ENCODE peak calls at places on chromosome 1, in eight cellular contexts. J is breast epithelium, R is body of pancreas, G is ELR, N is NCI-H1417, L is tibial artery, X is GM20000, D is A172. W is an unnamed sample.

GRCh38 chr1:94924967-94925366 is 1.9 kb downstream of the CNN3 start:
- DNase-seq in R (peak; percentile 49), J (no peak), D (peak; percentile 25), L (no peak), N (peak; percentile 49), X (no peak), G (peak; percentile 43), W (no peak)

GRCh38 chr1:218521414-218522169 is 176.5 kb downstream of the TGFB2 start:
- DNase-seq in J (no peak), R (peak; percentile 54), L (peak; percentile 70), X (peak; percentile 41), N (peak; percentile 49), D (peak; percentile 71), G (peak; percentile 75), W (peak; percentile 63)

GRCh38 chr1:224188286-224188685 is 5.2 kb downstream of the DEGS1 start:
- DNase-seq in X (no peak), N (no peak), D (no peak), J (no peak), R (no peak), G (no peak), L (no peak), W (no peak)

GRCh38 chr1:25065246-25066238 is 135.5 kb upstream of the RUNX3 start:
- DNase-seq in X (no peak), G (peak; percentile 46), L (no peak), N (no peak), R (no peak), J (no peak), D (no peak), W (peak; percentile 46)

GRCh38 chr1:172427191-172427590 is 6.7 kb downstream of the C1orf105 start:
- DNase-seq in X (no peak), L (no peak), J (no peak), D (no peak), R (no peak), N (no peak), G (no peak), W (no peak)

GRCh38 chr1:12315126-12315525 is 85.3 kb downstream of the VPS13D start:
- DNase-seq in R (no peak), L (no peak), J (no peak), D (no peak), G (no peak), X (no peak), N (no peak), W (no peak)

GRCh38 chr1:17774452-17774851 is 19.3 kb downstream of the ACTL8 start:
- DNase-seq in R (no peak), G (no peak), D (no peak), J (no peak), N (no peak), X (no peak), L (no peak), W (no peak)

GRCh38 chr1:230219174-230220067 is 152.4 kb downstream of the GALNT2 start:
- DNase-seq in X (no peak), R (peak; percentile 73), N (no peak), J (no peak), G (no peak), L (no peak), D (no peak), W (no peak)

GRCh38 chr1:9601942-9602793 is 13.5 kb downstream of the TMEM201 start:
- DNase-seq in N (peak; percentile 71), X (no peak), J (no peak), R (no peak), D (no peak), G (no peak), L (no peak), W (no peak)

W was measured in HFFc6.